ENCODE peak calls at places on chromosomes 16 and 17, in ten cellular contexts. S, U, C, Y, P, W, R, O, T and D are unnamed samples.

GRCh38 chr16:30186782-30187555 is 3.6 kb downstream of the CORO1A start:
- DNase-seq in T (peak; percentile 52), Y (peak; percentile 70), R (peak; percentile 54), O (peak; percentile 88), P (peak; percentile 58), W (peak; percentile 85), S (no peak), C (peak; percentile 53), U (peak; percentile 87), D (peak; percentile 41)

GRCh38 chr16:27729516-27730304 is 179.8 kb downstream of the KATNIP start:
- DNase-seq in T (peak; percentile 33), Y (peak; percentile 17), O (no peak), W (no peak), S (no peak), C (no peak), U (no peak), R (peak; percentile 17), P (no peak), D (no peak)

GRCh38 chr16:52095466-52095865 is 451.5 kb downstream of the TOX3 start:
- DNase-seq in R (no peak), Y (no peak), S (no peak), W (no peak), U (no peak), O (no peak), C (no peak), P (no peak), T (no peak), D (no peak)

GRCh38 chr16:21989141-21989540 is 11.8 kb downstream of the PDZD9 start:
- DNase-seq in S (no peak), R (no peak), O (no peak), U (no peak), C (no peak), P (no peak), T (no peak), W (no peak), Y (no peak), D (no peak)

GRCh38 chr17:35596530-35597233 is 9.6 kb downstream of the AP2B1 start:
- DNase-seq in Y (no peak), P (no peak), S (no peak), O (no peak), U (no peak), C (no peak), T (no peak), R (no peak), W (no peak), D (no peak)

GRCh38 chr16:82033683-82034300 is 1.3 kb upstream of the HSD17B2 start:
- DNase-seq in U (peak; percentile 77), W (no peak), R (no peak), Y (no peak), P (no peak), O (peak; percentile 53), S (no peak), C (no peak), T (peak; percentile 8), D (no peak)

GRCh38 chr16:1153480-1154160 is 714 bp downstream of the CACNA1H start:
- DNase-seq in W (no peak), U (no peak), C (no peak), P (no peak), R (no peak), S (no peak), T (no peak), O (no peak), Y (no peak), D (no peak)

GRCh38 chr17:76736349-76737081 is 616 bp downstream of the SRSF2 start:
- DNase-seq in Y (peak; percentile 45), U (peak; percentile 81), R (peak; percentile 83), P (peak; percentile 75), T (peak; percentile 71), W (peak; percentile 85), O (peak; percentile 82), C (peak; percentile 62), S (peak; percentile 83), D (peak; percentile 66)

GRCh38 chr17:37082985-37083384 is 134.2 kb downstream of the AATF start:
- DNase-seq in O (no peak), T (no peak), S (no peak), P (no peak), C (no peak), W (no peak), R (no peak), U (no peak), Y (no peak), D (no peak)

GRCh38 chr16:89708481-89708931 is 7.0 kb upstream of the SPATA2L start:
- DNase-seq in Y (no peak), O (peak; percentile 79), R (no peak), U (no peak), S (no peak), W (no peak), T (no peak), C (no peak), P (no peak), D (no peak)

DNA sequence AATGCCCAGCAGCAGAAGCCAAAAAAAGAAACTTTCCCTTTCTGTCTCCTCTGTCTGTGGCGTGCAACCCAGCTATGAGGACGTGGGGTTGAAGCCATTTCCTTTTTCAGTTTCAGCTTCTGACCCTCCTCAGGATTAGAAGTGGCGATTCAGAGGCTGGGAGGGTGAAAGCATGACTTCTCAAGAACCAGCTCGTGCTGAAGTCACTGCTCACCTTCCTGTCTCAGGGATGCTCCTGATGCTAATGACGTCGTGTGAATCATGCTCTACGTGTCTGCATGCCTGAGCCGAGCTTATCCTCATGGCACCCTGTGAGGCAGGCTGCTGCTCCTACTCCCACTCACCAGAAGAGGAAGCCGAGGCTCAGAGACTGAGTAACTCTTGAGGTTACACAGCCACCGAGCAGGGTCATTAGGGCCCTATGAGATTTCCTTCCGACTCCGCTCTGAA is 5.7 kb upstream of the LPO start:
- DNase-seq in U (no peak), R (no peak), P (no peak), C (peak; percentile 44), W (no peak), O (no peak), Y (no peak), S (no peak), T (no peak), D (no peak)
- TF ChIP-seq POLR2A in U (no peak), R (no peak), P (no peak), C (no peak), W (no peak), O (no peak), Y (no peak), S (no peak), T (no peak), D (no peak)

GRCh38 chr16:85553436-85554113 is 59.5 kb upstream of the GSE1 start:
- DNase-seq in C (peak; percentile 77), S (no peak), O (peak; percentile 70), T (peak; percentile 20), P (peak; percentile 72), Y (no peak), U (peak; percentile 79), W (no peak), R (peak; percentile 65), D (peak; percentile 46)

GRCh38 chr16:85554791-85555548 is 58.2 kb upstream of the GSE1 start:
- DNase-seq in O (peak; percentile 66), T (peak; percentile 50), S (no peak), C (peak; percentile 52), R (peak; percentile 87), Y (no peak), P (peak; percentile 61), W (no peak), U (peak; percentile 60), D (peak; percentile 85)

GRCh38 chr16:85552980-85553435 is 60.1 kb upstream of the GSE1 start:
- DNase-seq in R (no peak), T (no peak), W (no peak), S (no peak), C (no peak), P (no peak), Y (no peak), U (no peak), O (no peak), D (no peak)

GRCh38 chr16:85555549-85556455 is 57.3 kb upstream of the GSE1 start:
- DNase-seq in U (peak; percentile 55), C (peak; percentile 18), S (no peak), R (peak; percentile 69), W (no peak), Y (peak; percentile 33), O (peak; percentile 75), P (peak; percentile 70), T (no peak), D (peak; percentile 74)

GRCh38 chr16:85554114-85554790 is 58.9 kb upstream of the GSE1 start:
- DNase-seq in R (peak; percentile 75), Y (peak; percentile 78), O (peak; percentile 83), C (peak; percentile 81), S (no peak), P (peak; percentile 61), T (peak; percentile 45), W (peak; percentile 86), U (peak; percentile 73), D (peak; percentile 68)
- TF ChIP-seq CTCF in R (no peak), Y (no peak), O (no peak), C (no peak), S (no peak), P (no peak), T (no peak), W (no peak), U (no peak), D (no peak)

DNA sequence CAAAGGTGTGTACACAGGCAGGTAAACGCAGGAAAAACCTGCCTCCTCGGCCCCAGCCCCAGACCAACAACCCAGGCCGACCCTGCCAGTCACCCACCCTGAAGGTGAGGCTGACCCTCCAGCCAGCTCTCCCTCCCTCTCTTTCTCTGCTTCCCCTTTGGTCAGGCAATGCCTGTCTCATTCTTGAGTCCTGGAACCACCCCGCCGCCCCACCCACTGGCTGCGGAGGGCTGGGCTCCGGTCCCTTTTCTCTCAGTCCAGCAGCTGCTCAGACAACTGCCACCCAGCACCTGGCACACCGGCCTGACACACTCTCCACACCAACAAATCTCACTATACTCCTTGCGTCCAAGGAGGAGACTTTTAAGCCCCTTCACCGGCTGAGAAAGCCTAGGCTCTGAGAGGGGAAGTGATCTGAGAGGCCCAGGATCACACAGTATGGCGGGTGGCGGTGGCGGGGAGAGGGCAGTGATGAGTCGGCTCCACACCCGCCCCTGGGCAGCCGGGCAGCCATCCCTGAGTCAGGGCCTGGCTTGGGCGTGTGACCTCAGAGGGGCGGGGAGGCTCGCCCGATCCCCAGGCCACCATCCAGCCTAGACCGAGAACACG is 687 bp downstream of the FLII start:
- DNase-seq in T (peak; percentile 65), P (peak; percentile 83), C (peak; percentile 87), R (peak; percentile 88), O (peak; percentile 86), S (peak; percentile 77), W (peak; percentile 91), Y (peak; percentile 59), U (peak; percentile 75), D (peak; percentile 68)
- TF ChIP-seq POLR2A in T (no peak), P (no peak), C (no peak), R (no peak), O (peak; percentile 70), S (no peak), W (no peak), Y (no peak), U (no peak), D (no peak)

DNA sequence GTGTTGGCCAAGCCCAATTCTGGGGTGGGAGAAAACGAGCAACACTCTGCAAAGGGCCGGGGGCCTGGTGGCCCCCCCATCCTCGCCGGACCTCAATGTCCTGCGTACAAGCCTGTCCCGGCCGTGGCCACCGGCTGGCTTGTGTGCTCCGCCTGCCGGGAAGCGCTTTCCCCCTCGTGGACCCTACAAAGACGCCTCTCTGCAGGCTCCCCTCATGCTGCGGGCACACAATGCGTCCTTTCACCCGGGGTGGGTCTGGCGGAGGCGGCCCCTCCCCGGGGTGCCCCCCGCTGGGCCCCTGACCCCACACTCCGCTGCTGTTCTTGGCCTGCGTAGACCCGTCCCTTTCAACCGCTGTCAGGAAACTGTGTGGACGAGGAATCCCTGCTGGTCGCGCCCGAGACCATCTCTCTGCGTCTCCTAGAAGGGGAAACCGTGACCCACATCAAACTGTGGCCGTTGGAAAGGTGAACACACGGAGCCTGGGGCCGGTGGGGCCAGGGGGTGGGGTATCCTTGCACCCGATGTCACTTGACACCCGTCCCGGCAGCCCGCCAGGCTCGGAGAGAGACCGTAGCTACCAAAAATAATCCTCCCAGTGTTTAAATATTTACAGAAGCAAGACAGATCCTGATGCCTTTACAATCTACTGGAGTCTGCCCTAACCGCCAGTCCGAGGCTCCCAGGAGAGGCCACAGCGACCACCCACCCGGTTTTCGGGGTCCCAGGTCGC is 43.6 kb downstream of the TBC1D16 start:
- DNase-seq in R (no peak), C (peak; percentile 42), U (peak; percentile 50), S (peak; percentile 71), P (no peak), W (no peak), O (peak; percentile 43), Y (no peak), T (no peak), D (no peak)
- TF ChIP-seq CTCF in R (no peak), C (peak; percentile 35), U (no peak), S (no peak), P (no peak), W (peak; percentile 2), O (peak; percentile 14), Y (no peak), T (no peak), D (peak; percentile 19)